ENCODE peak calls at places on chromosome 21, in five cellular contexts. A, Z, F, V and T are unnamed samples. For H3K4me1, the result is how much of the 10 kb centered on the place peaks cover.

GRCh38 chr21:34020005-34020847 is 53.2 kb upstream of the MRPS6 start:
- DNase-seq in A (no peak), Z (no peak), F (no peak), V (no peak), T (peak)

GRCh38 chr21:43021191-43021590 is 46.8 kb downstream of the PKNOX1 start:
- DNase-seq in A (no peak), Z (no peak), F (no peak), V (no peak), T (no peak)

GRCh38 chr21:38447611-38448010 is 50.7 kb downstream of the ERG start:
- DNase-seq in A (no peak), Z (no peak), F (no peak), V (no peak), T (no peak)

GRCh38 chr21:33025471-33026298 is at the start of gene OLIG2:
- DNase-seq in A (no peak), Z (no peak), F (no peak), V (peak), T (peak)

GRCh38 chr21:42716074-42716473 is 62.7 kb downstream of the PDE9A start:
- DNase-seq in A (no peak), Z (no peak), F (no peak), V (no peak), T (no peak)

GRCh38 chr21:43731891-43732711 is 13.2 kb downstream of the PDXK start:
- DNase-seq in A (no peak), Z (peak), F (no peak), V (no peak), T (peak)

GRCh38 chr21:32578107-32578691 is 7.1 kb downstream of the TCP10L start:
- DNase-seq in A (no peak), Z (no peak), F (peak), V (peak), T (peak)

GRCh38 chr21:35134299-35134698 is 85.2 kb upstream of the RUNX1 start:
- DNase-seq in A (no peak), Z (no peak), F (no peak), V (no peak), T (no peak)

GRCh38 chr21:28952686-28953085 is 40.0 kb downstream of the LTN1 start:
- DNase-seq in A (no peak), Z (no peak), F (no peak), V (peak), T (no peak)

GRCh38 chr21:41396452-41397107 is 29.5 kb upstream of the MX1 start:
- DNase-seq in A (peak), Z (peak), F (peak), V (no peak), T (no peak)

GRCh38 chr21:28336299-28336698 is 656.4 kb downstream of the LTN1 start:
- DNase-seq in A (no peak), Z (no peak), F (no peak), V (peak), T (peak)

DNA sequence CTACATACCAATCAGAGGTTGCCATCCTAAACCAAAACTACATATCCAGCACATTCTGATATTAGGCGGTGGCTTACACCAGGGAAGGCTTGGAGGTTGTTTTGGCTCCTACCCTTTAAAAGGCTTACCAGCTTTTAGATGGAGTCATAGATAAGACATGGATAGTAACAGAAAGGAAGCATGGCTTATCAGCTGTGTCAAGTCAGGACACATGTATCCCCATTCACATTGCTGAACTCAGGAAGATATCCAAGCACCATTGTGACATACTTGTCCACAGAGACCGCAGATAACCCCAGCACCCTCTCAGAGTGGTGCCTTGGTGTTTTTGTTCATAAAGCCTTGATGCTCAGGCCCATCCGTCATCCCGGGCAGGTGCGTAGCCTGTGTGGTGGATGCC is 39.7 kb downstream of the ADARB1 start:
- DNase-seq in A (no peak), Z (no peak), F (no peak), V (no peak), T (no peak)
- H3K27ac ChIP-seq in A (peak), Z (no peak), F (no peak), V (no peak), T (no peak)

GRCh38 chr21:14523234-14523633 is 22.9 kb downstream of the SAMSN1 start:
- DNase-seq in A (no peak), Z (no peak), F (no peak), V (no peak), T (no peak)
- H3K4me3 ChIP-seq in A (no peak), Z (no peak), F (no peak), V (no peak), T (no peak)

DNA sequence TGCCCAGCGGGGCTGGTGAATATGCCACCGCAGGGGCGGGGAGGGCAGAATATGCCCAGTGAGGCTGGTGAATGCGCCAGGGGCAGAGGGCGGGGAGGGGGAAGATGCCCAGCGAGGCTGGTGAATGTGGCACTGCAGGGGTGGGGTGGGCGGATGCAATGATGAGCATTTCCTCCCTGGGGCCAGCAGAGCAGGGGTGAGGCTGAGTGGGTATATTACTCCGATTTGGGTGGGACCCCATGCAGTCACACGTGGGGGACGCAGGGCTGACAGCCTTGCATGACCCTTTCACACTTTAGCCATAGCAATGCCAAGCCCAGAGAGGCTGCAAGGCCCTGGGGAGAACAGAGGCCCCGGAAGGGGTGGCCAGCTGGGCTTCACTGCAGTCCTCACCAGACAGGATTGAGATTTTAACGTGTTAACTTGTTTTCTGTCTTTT is 9.3 kb upstream of the SLX9 start:
- DNase-seq in A (peak), Z (peak), F (peak), V (no peak), T (peak)
- H3K4me1 ChIP-seq in A (under half), Z (under half), F (under half), V (under half), T (half or more)

DNA sequence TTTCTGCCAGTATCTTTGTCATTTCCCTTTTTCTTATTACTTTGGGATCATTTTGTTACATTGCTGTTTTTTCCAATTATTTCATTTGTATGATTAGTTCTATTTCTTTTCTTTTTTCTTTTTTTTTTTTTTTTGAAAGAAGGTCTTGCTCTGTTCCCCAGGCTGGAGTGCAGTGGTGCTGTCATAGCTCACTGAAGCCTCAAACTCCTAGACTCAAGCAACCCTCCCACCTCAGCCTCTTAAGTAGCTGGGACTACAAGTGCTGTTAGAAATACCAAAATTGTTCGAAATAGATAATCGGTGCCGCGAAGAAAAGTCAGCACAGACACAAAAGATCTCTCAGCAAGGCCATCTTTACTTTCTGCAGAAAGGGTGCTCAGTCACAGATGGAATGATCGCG is 26.6 kb upstream of the COL6A1 start:
- DNase-seq in A (no peak), Z (no peak), F (no peak), V (no peak), T (no peak)
- H3K27ac ChIP-seq in A (peak), Z (peak), F (peak), V (no peak), T (no peak)

DNA sequence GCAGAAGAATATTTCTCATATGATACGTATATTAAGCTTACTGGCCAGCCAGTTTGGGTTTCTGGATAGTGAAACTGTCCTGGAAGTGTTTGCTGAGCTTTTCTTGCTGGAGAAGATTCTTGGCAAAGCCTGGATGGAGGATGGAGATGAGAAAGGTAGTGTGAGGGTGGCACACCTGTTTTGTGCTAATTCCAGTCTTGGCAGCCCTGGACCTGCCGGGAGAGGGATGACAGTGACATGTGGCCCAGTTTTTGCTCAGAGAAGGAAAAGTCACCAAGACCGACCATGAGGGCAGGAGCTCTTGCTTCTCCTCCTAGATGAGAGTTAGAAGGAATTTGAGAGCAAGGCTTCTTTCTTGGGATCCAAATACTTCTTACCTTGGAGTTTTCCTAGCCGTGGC is 34.1 kb downstream of the DOP1B start:
- DNase-seq in A (no peak), Z (no peak), F (no peak), V (no peak), T (no peak)
- H3K4me3 ChIP-seq in A (no peak), Z (no peak), F (no peak), V (no peak), T (no peak)

GRCh38 chr21:31457675-31458074 is 113.6 kb upstream of the TIAM1 start:
- DNase-seq in A (no peak), Z (no peak), F (no peak), V (no peak), T (no peak)
- H3K4me1 ChIP-seq in A (under half), Z (under half), F (under half), V (under half), T (under half)